ENCODE peak calls at places on chromosomes 12 and 14, in nine cellular contexts. H is stimulated activated CD4-positive, alpha-beta T cell treated with anti-CD3 and anti-CD28 coated beads, TNF-alpha, amount 100 ng/mL, for 1 hour; M is stomach; X is NCI-H1105 treated with DMSO at 0.1 percent for 48 hours; Z is amniotic stem cell; D is iris pigment epithelial cell; L is central memory CD4-positive, alpha-beta T cell; I is pancreas; A is COR-L47. V is an unnamed sample.

GRCh38 chr12:41794341-41794740 is 350.3 kb downstream of the GXYLT1 start:
- DNase-seq in H (no peak), M (no peak), X (no peak), Z (no peak), D (no peak), L (no peak), I (no peak), A (no peak), V (no peak)

GRCh38 chr12:20097561-20097960 is 270.8 kb upstream of the PDE3A start:
- DNase-seq in H (no peak), M (no peak), X (no peak), Z (peak; percentile 12), D (peak; percentile 43), L (no peak), I (no peak), A (no peak), V (no peak)

GRCh38 chr12:96164951-96165858 is 29.0 kb upstream of the ELK3 start:
- DNase-seq in H (no peak), M (no peak), X (no peak), Z (no peak), D (no peak), L (no peak), I (no peak), A (no peak), V (no peak)

GRCh38 chr14:24761141-24761540 is 127.2 kb upstream of the GZMB start:
- DNase-seq in H (no peak), M (no peak), X (peak; percentile 9), Z (no peak), D (no peak), L (no peak), I (no peak), A (no peak), V (no peak)

GRCh38 chr14:51487848-51488247 is 163.9 kb upstream of the FRMD6 start:
- DNase-seq in H (no peak), M (no peak), X (no peak), Z (no peak), D (no peak), L (no peak), I (no peak), A (no peak), V (no peak)

GRCh38 chr14:23071244-23071974 is 14.1 kb upstream of the CDH24 start:
- DNase-seq in H (peak; percentile 62), M (peak; percentile 82), X (no peak), Z (no peak), D (peak; percentile 98), L (peak; percentile 72), I (peak; percentile 92), A (no peak), V (no peak)

GRCh38 chr14:95668235-95668772 is 17.9 kb upstream of the TCL1B start:
- DNase-seq in H (no peak), M (no peak), X (no peak), Z (no peak), D (no peak), L (no peak), I (no peak), A (no peak), V (no peak)

GRCh38 chr12:123058980-123059379 is 78.5 kb downstream of the ARL6IP4 start:
- DNase-seq in H (no peak), M (no peak), X (no peak), Z (no peak), D (no peak), L (no peak), I (peak; percentile 23), A (no peak), V (no peak)

GRCh38 chr14:88983755-88984154 is 159.3 kb downstream of the TTC8 start:
- DNase-seq in H (no peak), M (no peak), X (no peak), Z (peak; percentile 67), D (peak; percentile 95), L (no peak), I (no peak), A (no peak), V (no peak)

GRCh38 chr12:19489168-19489567 is 49.9 kb downstream of the AEBP2 start:
- DNase-seq in H (no peak), M (no peak), X (no peak), Z (no peak), D (no peak), L (no peak), I (no peak), A (no peak), V (no peak)

GRCh38 chr12:131211279-131211938 is 257.7 kb downstream of the ADGRD1 start:
- DNase-seq in H (no peak), M (no peak), X (no peak), Z (no peak), D (no peak), L (no peak), I (peak; percentile 26), A (no peak), V (no peak)

GRCh38 chr14:68386446-68386845 is 406.4 kb downstream of the ZFP36L1 start:
- DNase-seq in H (no peak), M (no peak), X (no peak), Z (no peak), D (no peak), L (no peak), I (no peak), A (no peak), V (no peak)

GRCh38 chr14:78302841-78303240 is 132.7 kb downstream of the NRXN3 start:
- DNase-seq in H (no peak), M (no peak), X (peak; percentile 21), Z (no peak), D (no peak), L (no peak), I (no peak), A (no peak), V (no peak)

GRCh38 chr14:64841121-64841611 is 38.5 kb downstream of the SPTB start:
- DNase-seq in H (no peak), M (no peak), X (no peak), Z (no peak), D (peak; percentile 94), L (no peak), I (no peak), A (no peak), V (no peak)

GRCh38 chr14:102277874-102278630 is 26.9 kb downstream of the MOK start:
- DNase-seq in H (no peak), M (no peak), X (peak; percentile 2), Z (no peak), D (no peak), L (no peak), I (no peak), A (no peak), V (no peak)

GRCh38 chr14:73778736-73779135 is 64.6 kb upstream of the PNMA1 start:
- DNase-seq in H (no peak), M (no peak), X (no peak), Z (no peak), D (no peak), L (no peak), I (no peak), A (no peak), V (no peak)

GRCh38 chr12:78929075-78929418 is 64.5 kb downstream of the SYT1 start:
- DNase-seq in H (no peak), M (no peak), X (no peak), Z (no peak), D (no peak), L (no peak), I (no peak), A (no peak), V (no peak)

GRCh38 chr12:123973552-123974341 is 732 bp downstream of the ZNF664 start:
- DNase-seq in H (peak; percentile 27), M (peak; percentile 52), X (peak; percentile 33), Z (no peak), D (peak; percentile 20), L (no peak), I (peak; percentile 84), A (peak; percentile 42), V (peak; percentile 3)

GRCh38 chr12:2619136-2619535 is 175.6 kb upstream of the FKBP4 start:
- DNase-seq in H (no peak), M (no peak), X (no peak), Z (no peak), D (no peak), L (no peak), I (no peak), A (no peak), V (no peak)

V was measured in NCI-H1092.